ENCODE peak calls at places on chromosomes 5 and 9, in five cellular contexts. Y, W, U, K and I are unnamed samples.

GRCh38 chr5:72841756-72842535 is 25.5 kb downstream of the TNPO1 start:
- DNase-seq in Y (no peak), W (no peak), U (no peak), K (no peak), I (no peak)

GRCh38 chr9:105373723-105374122 is 74.1 kb upstream of the FSD1L start:
- DNase-seq in Y (no peak), W (no peak), U (no peak), K (no peak), I (no peak)

GRCh38 chr9:16121168-16121567 is 568.3 kb downstream of the CCDC171 start:
- DNase-seq in Y (no peak), W (no peak), U (no peak), K (no peak), I (no peak)

GRCh38 chr5:170353946-170354345 is 35.2 kb downstream of the KCNMB1 start:
- DNase-seq in Y (no peak), W (no peak), U (no peak), K (no peak), I (no peak)

GRCh38 chr5:53249529-53249928 is 140.0 kb upstream of the MOCS2 start:
- DNase-seq in Y (no peak), W (peak; percentile 67), U (no peak), K (no peak), I (no peak)

GRCh38 chr9:122179054-122179689 is 19.5 kb downstream of the MORN5 start:
- DNase-seq in Y (no peak), W (no peak), U (no peak), K (no peak), I (no peak)

GRCh38 chr5:103375863-103376591 is 117.5 kb downstream of the MACIR start:
- DNase-seq in Y (no peak), W (no peak), U (no peak), K (no peak), I (no peak)

GRCh38 chr9:7489018-7489417 is 310.6 kb downstream of the DMAC1 start:
- DNase-seq in Y (no peak), W (no peak), U (no peak), K (no peak), I (no peak)

GRCh38 chr5:115884704-115885103 is 43.0 kb downstream of the AP3S1 start:
- DNase-seq in Y (no peak), W (no peak), U (no peak), K (no peak), I (no peak)

GRCh38 chr5:144406463-144406862 is 235.8 kb downstream of the KCTD16 start:
- DNase-seq in Y (no peak), W (no peak), U (no peak), K (no peak), I (no peak)

GRCh38 chr5:150044334-150044681 is 42.0 kb downstream of the CSF1R start:
- DNase-seq in Y (no peak), W (no peak), U (no peak), K (no peak), I (no peak)

GRCh38 chr9:125633116-125633743 is 73.8 kb downstream of the MAPKAP1 start:
- DNase-seq in Y (no peak), W (no peak), U (no peak), K (no peak), I (peak; percentile 50)

GRCh38 chr5:133400120-133400519 is 212.2 kb downstream of the FSTL4 start:
- DNase-seq in Y (no peak), W (no peak), U (no peak), K (no peak), I (no peak)

GRCh38 chr5:58860680-58861079 is 277.8 kb downstream of the RAB3C start:
- DNase-seq in Y (no peak), W (no peak), U (no peak), K (no peak), I (no peak)

GRCh38 chr5:61673007-61673735 is 341.1 kb downstream of the ZSWIM6 start:
- DNase-seq in Y (no peak), W (no peak), U (peak; percentile 51), K (no peak), I (no peak)

GRCh38 chr5:179610903-179611265 is 12.6 kb downstream of the HNRNPH1 start:
- DNase-seq in Y (no peak), W (no peak), U (no peak), K (no peak), I (no peak)

GRCh38 chr9:95727947-95728546 is 147.4 kb upstream of the ERCC6L2 start:
- DNase-seq in Y (no peak), W (no peak), U (no peak), K (no peak), I (no peak)

GRCh38 chr5:155129513-155129880 is 115.9 kb downstream of the KIF4B start:
- DNase-seq in Y (no peak), W (no peak), U (no peak), K (no peak), I (no peak)

GRCh38 chr9:35563791-35564197 is 41.3 kb upstream of the TESK1 start:
- DNase-seq in Y (no peak), W (peak; percentile 91), U (peak; percentile 32), K (peak; percentile 46), I (no peak)

GRCh38 chr9:131496844-131497425 is 5.8 kb upstream of the POMT1 start:
- DNase-seq in Y (no peak), W (no peak), U (no peak), K (no peak), I (no peak)

GRCh38 chr5:158899792-158900191 is 199.9 kb downstream of the EBF1 start:
- DNase-seq in Y (no peak), W (peak; percentile 74), U (no peak), K (no peak), I (no peak)

GRCh38 chr5:135373747-135374515 is 25.1 kb downstream of the MACROH2A1 start:
- DNase-seq in Y (no peak), W (no peak), U (no peak), K (no peak), I (no peak)

GRCh38 chr9:98654247-98654646 is 54.5 kb downstream of the GABBR2 start:
- DNase-seq in Y (no peak), W (no peak), U (no peak), K (no peak), I (no peak)

GRCh38 chr9:101486693-101487442 is 46.8 kb upstream of the RNF20 start:
- DNase-seq in Y (no peak), W (peak; percentile 78), U (peak; percentile 69), K (peak; percentile 54), I (peak; percentile 49)

GRCh38 chr5:151023047-151023615 is 2.7 kb downstream of the GPX3 start:
- DNase-seq in Y (no peak), W (peak; percentile 95), U (no peak), K (no peak), I (no peak)

GRCh38 chr9:137720571-137721110 is 101.8 kb downstream of the EHMT1 start:
- DNase-seq in Y (no peak), W (no peak), U (no peak), K (no peak), I (no peak)